ENCODE peak calls at places on chromosome 16, in eight cellular contexts. One of them, this sample, is unnamed.
A peak's percentile ranks its signal among the peaks of the same experiment; 100 is the strongest.

GRCh38 chr16:65909310-65910050 is 457.0 kb upstream of the CDH5 start:
- DNase-seq in heart right ventricle: no peak
- DNase-seq in stimulated activated CD4-positive, alpha-beta T cell treated with anti-CD3 and anti-CD28 coated beads, Interleukin-1b, Interleukin-23, amount 100 ng/mL, for 1 hour: no peak
- DNase-seq in head of caudate nucleus: no peak
- DNase-seq in Right ventricle myocardium superior: no peak
- DNase-seq in activated naive CD4-positive, alpha-beta T cell treated with anti-CD3 and anti-CD28 coated beads, Interleukin-2, amount 10 ng/mL, durations not matched to agents 7 days and 5 days: no peak
- DNase-seq in COR-L47: no peak
- DNase-seq in D341Med: no peak
- DNase-seq in this sample: no peak

GRCh38 chr16:3578121-3578520 is 918 bp upstream of the NLRC3 start:
- DNase-seq in heart right ventricle: no peak
- DNase-seq in stimulated activated CD4-positive, alpha-beta T cell treated with anti-CD3 and anti-CD28 coated beads, Interleukin-1b, Interleukin-23, amount 100 ng/mL, for 1 hour: peak; percentile 29
- DNase-seq in head of caudate nucleus: no peak
- DNase-seq in Right ventricle myocardium superior: no peak
- DNase-seq in activated naive CD4-positive, alpha-beta T cell treated with anti-CD3 and anti-CD28 coated beads, Interleukin-2, amount 10 ng/mL, durations not matched to agents 7 days and 5 days: peak; percentile 62
- DNase-seq in COR-L47: no peak
- DNase-seq in D341Med: no peak
- DNase-seq in this sample: no peak

GRCh38 chr16:26247063-26247462 is 555.3 kb downstream of the HS3ST4 start:
- DNase-seq in heart right ventricle: no peak
- DNase-seq in stimulated activated CD4-positive, alpha-beta T cell treated with anti-CD3 and anti-CD28 coated beads, Interleukin-1b, Interleukin-23, amount 100 ng/mL, for 1 hour: no peak
- DNase-seq in head of caudate nucleus: no peak
- DNase-seq in Right ventricle myocardium superior: no peak
- DNase-seq in activated naive CD4-positive, alpha-beta T cell treated with anti-CD3 and anti-CD28 coated beads, Interleukin-2, amount 10 ng/mL, durations not matched to agents 7 days and 5 days: no peak
- DNase-seq in COR-L47: no peak
- DNase-seq in D341Med: no peak
- DNase-seq in this sample: no peak

GRCh38 chr16:12252616-12253015 is 276.1 kb downstream of the SNX29 start:
- DNase-seq in heart right ventricle: peak; percentile 24
- DNase-seq in stimulated activated CD4-positive, alpha-beta T cell treated with anti-CD3 and anti-CD28 coated beads, Interleukin-1b, Interleukin-23, amount 100 ng/mL, for 1 hour: no peak
- DNase-seq in head of caudate nucleus: no peak
- DNase-seq in Right ventricle myocardium superior: no peak
- DNase-seq in activated naive CD4-positive, alpha-beta T cell treated with anti-CD3 and anti-CD28 coated beads, Interleukin-2, amount 10 ng/mL, durations not matched to agents 7 days and 5 days: no peak
- DNase-seq in COR-L47: peak; percentile 35
- DNase-seq in D341Med: peak; percentile 50
- DNase-seq in this sample: no peak

GRCh38 chr16:25371342-25371741 is 113.7 kb upstream of the ZKSCAN2 start:
- DNase-seq in heart right ventricle: no peak
- DNase-seq in stimulated activated CD4-positive, alpha-beta T cell treated with anti-CD3 and anti-CD28 coated beads, Interleukin-1b, Interleukin-23, amount 100 ng/mL, for 1 hour: no peak
- DNase-seq in head of caudate nucleus: no peak
- DNase-seq in Right ventricle myocardium superior: no peak
- DNase-seq in activated naive CD4-positive, alpha-beta T cell treated with anti-CD3 and anti-CD28 coated beads, Interleukin-2, amount 10 ng/mL, durations not matched to agents 7 days and 5 days: no peak
- DNase-seq in COR-L47: no peak
- DNase-seq in D341Med: no peak
- DNase-seq in this sample: no peak

GRCh38 chr16:12508054-12508453 is 295.6 kb downstream of the CPPED1 start:
- DNase-seq in heart right ventricle: no peak
- DNase-seq in stimulated activated CD4-positive, alpha-beta T cell treated with anti-CD3 and anti-CD28 coated beads, Interleukin-1b, Interleukin-23, amount 100 ng/mL, for 1 hour: no peak
- DNase-seq in head of caudate nucleus: no peak
- DNase-seq in Right ventricle myocardium superior: no peak
- DNase-seq in activated naive CD4-positive, alpha-beta T cell treated with anti-CD3 and anti-CD28 coated beads, Interleukin-2, amount 10 ng/mL, durations not matched to agents 7 days and 5 days: no peak
- DNase-seq in COR-L47: no peak
- DNase-seq in D341Med: no peak
- DNase-seq in this sample: no peak

GRCh38 chr16:56451753-56452689 is 667 bp downstream of the OGFOD1 start:
- DNase-seq in heart right ventricle: no peak
- DNase-seq in stimulated activated CD4-positive, alpha-beta T cell treated with anti-CD3 and anti-CD28 coated beads, Interleukin-1b, Interleukin-23, amount 100 ng/mL, for 1 hour: no peak
- DNase-seq in head of caudate nucleus: no peak
- DNase-seq in Right ventricle myocardium superior: no peak
- DNase-seq in activated naive CD4-positive, alpha-beta T cell treated with anti-CD3 and anti-CD28 coated beads, Interleukin-2, amount 10 ng/mL, durations not matched to agents 7 days and 5 days: peak; percentile 25
- DNase-seq in COR-L47: no peak
- DNase-seq in D341Med: peak; percentile 75
- DNase-seq in this sample: peak; percentile 47

GRCh38 chr16:84775262-84775810 is 44.4 kb upstream of the CRISPLD2 start:
- DNase-seq in heart right ventricle: no peak
- DNase-seq in stimulated activated CD4-positive, alpha-beta T cell treated with anti-CD3 and anti-CD28 coated beads, Interleukin-1b, Interleukin-23, amount 100 ng/mL, for 1 hour: no peak
- DNase-seq in head of caudate nucleus: no peak
- DNase-seq in Right ventricle myocardium superior: no peak
- DNase-seq in activated naive CD4-positive, alpha-beta T cell treated with anti-CD3 and anti-CD28 coated beads, Interleukin-2, amount 10 ng/mL, durations not matched to agents 7 days and 5 days: no peak
- DNase-seq in COR-L47: no peak
- DNase-seq in D341Med: no peak
- DNase-seq in this sample: no peak